ENCODE peak calls at places on chromosomes 4 and X, in eight cellular contexts. A is GM12878, I is endothelial cell of umbilical vein, R is H1, G is HepG2, Z is HCT116, X is GM23338, V is K562. N is an unnamed sample.

GRCh38 chrX:17496407-17496806 is 121.4 kb downstream of the NHS start:
- DNase-seq in A (no peak), I (no peak), R (no peak), G (no peak), Z (no peak), X (no peak), V (no peak), N (no peak)

GRCh38 chrX:47264507-47265173 is 31.8 kb downstream of the USP11 start:
- DNase-seq in A (no peak), I (peak; percentile 30), R (no peak), G (peak; percentile 38), Z (no peak), X (no peak), V (peak; percentile 11), N (no peak)

GRCh38 chr4:71065991-71066390 is 72.5 kb downstream of the DCK start:
- DNase-seq in A (no peak), I (no peak), R (no peak), G (no peak), Z (no peak), X (no peak), V (no peak), N (no peak)

GRCh38 chrX:38940547-38940946 is 139.3 kb downstream of the MID1IP1 start:
- DNase-seq in A (no peak), I (no peak), R (no peak), G (no peak), Z (no peak), X (no peak), V (no peak), N (no peak)

GRCh38 chr4:8272472-8273428 is 3.2 kb downstream of the HTRA3 start:
- DNase-seq in A (no peak), I (peak; percentile 49), R (no peak), G (no peak), Z (no peak), X (no peak), V (no peak), N (no peak)

GRCh38 chr4:88523325-88524129 is at the start of gene PYURF:
- DNase-seq in A (peak; percentile 44), I (peak; percentile 95), R (peak; percentile 95), G (peak; percentile 86), Z (peak; percentile 71), X (peak; percentile 98), V (peak; percentile 90), N (no peak)

GRCh38 chrX:109831326-109831985 is 98.4 kb upstream of the ACSL4 start:
- DNase-seq in A (no peak), I (no peak), R (no peak), G (no peak), Z (no peak), X (no peak), V (no peak), N (no peak)

GRCh38 chr4:8052160-8052691 is 106.4 kb downstream of the ABLIM2 start:
- DNase-seq in A (no peak), I (no peak), R (no peak), G (no peak), Z (no peak), X (no peak), V (no peak), N (no peak)

GRCh38 chr4:1245481-1246051 is 3.4 kb downstream of the CTBP1 start:
- DNase-seq in A (no peak), I (no peak), R (no peak), G (no peak), Z (no peak), X (no peak), V (no peak), N (no peak)

GRCh38 chr4:188484256-188484655 is 345.0 kb downstream of the TRIML1 start:
- DNase-seq in A (no peak), I (no peak), R (no peak), G (no peak), Z (no peak), X (no peak), V (no peak), N (no peak)

GRCh38 chr4:48490680-48491513 is 845 bp downstream of the ZAR1 start:
- DNase-seq in A (no peak), I (no peak), R (peak; percentile 74), G (no peak), Z (no peak), X (peak; percentile 73), V (no peak), N (no peak)
- TF ChIP-seq EZH2 in A (no peak), I (peak; percentile 60), R (peak; percentile 74), G (no peak), Z (no peak), X (no peak), V (no peak), N (no peak)

DNA sequence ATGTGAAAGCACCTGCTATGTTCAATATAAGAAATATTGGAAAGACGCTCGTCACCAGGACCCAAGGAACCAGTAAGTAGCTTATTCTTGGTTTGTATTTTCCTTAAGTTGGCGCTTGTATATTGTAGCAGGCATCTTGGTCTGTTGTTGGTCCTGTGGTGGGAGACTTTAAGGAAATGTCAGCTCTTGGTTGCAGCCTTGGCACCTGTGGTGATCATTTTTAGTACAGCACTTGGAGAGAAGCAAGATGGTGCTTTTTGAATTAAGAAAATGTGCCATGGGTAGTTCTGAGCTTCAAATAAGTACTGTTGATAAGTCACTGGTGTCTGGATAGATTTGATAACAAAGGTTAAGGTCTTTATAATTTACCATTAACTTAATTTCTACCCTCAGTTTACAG is 1.1 kb downstream of the RPS3A start:
- DNase-seq in A (no peak), I (peak; percentile 31), R (no peak), G (no peak), Z (no peak), X (no peak), V (no peak), N (no peak)
- TF ChIP-seq POLR2AphosphoS5 in A (no peak), I (no peak), R (no peak), G (no peak), Z (no peak), X (no peak), V (no peak), N (no peak)

DNA sequence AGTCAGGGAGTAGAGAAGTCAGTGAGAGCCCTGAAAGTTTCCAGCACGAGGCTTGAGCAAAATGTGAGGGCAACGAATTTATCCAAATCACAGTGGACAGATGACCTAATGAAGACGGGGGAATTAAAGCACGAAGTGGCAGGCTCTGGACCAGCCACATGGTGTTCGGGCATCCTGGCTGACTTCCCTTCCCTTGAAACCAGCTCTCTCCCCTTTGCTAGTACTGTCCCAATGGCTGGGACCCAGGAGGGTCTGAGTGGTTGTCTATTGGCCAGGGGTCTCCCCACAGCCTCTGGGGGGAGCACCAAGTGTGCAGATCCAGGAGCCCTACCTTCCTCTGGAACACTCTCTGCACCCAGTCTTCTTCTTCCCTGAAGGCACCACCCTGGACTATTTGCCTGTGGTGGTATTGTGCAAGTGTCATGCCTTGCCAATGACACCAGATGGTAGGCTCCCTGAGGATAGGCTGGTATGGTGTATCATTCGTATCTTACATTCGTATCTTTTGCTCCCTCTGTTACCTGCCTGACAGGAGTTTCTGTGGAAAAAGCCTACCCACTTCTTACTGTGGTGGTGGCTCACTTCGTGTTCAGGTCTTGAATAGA is 2.1 kb downstream of the APLN start:
- DNase-seq in A (no peak), I (no peak), R (no peak), G (no peak), Z (no peak), X (no peak), V (no peak), N (no peak)
- TF ChIP-seq EZH2 in A (no peak), I (no peak), R (no peak), G (no peak), Z (no peak), X (no peak), V (no peak), N (no peak)

GRCh38 chr4:92305148-92305877 is 1.5 kb downstream of the GRID2 start:
- DNase-seq in A (no peak), I (peak; percentile 67), R (peak; percentile 93), G (no peak), Z (peak; percentile 22), X (peak; percentile 95), V (no peak), N (no peak)
- TF ChIP-seq POLR2AphosphoS5 in A (no peak), I (no peak), R (peak; percentile 52), G (no peak), Z (no peak), X (peak; percentile 98), V (no peak), N (peak; percentile 30)

DNA sequence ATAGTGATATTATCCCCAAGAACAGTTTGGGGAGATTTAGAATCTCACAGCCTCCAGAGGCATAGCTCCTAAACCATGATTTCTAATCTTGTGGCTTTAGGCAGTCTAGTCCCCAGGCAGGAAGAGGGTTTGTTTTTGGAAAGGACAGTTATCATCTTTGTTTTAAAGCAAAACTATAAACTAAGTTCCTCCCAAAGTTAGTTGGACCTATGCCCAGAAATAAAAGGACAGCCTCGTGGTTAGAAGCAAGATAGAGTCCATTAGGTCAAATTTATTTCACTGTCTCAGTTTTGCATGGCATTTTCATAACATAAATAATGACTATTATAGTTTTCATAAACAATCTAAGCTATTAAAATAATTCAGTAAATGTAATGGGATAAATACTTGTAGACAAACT is 120.5 kb downstream of the MAGEC2 start:
- DNase-seq in A (no peak), I (no peak), R (no peak), G (no peak), Z (no peak), X (no peak), V (no peak), N (no peak)
- TF ChIP-seq EZH2 in A (no peak), I (no peak), R (no peak), G (no peak), Z (no peak), X (no peak), V (no peak), N (no peak)

DNA sequence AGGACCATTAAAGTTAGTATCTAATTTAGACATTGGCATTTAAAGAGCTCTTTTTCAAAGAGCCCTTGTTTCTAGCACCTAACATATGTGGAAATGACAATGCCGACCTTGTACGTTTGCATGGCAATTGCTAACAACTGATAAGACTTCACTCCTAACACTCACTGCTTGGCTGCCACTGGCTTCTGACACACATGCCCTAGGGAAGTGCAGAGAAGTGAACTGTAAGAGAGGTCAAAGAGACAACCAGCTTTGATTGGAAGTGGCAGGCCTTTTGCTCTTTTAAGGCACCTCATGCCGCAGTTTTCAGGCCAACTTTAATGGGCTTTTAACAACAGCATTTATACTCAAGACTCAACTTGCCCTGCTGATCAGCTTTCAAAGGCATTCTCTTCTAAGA is 158.4 kb downstream of the RAB28 start:
- DNase-seq in A (no peak), I (no peak), R (no peak), G (peak; percentile 56), Z (no peak), X (peak; percentile 1), V (no peak), N (no peak)
- TF ChIP-seq POLR2AphosphoS5 in A (no peak), I (no peak), R (no peak), G (no peak), Z (no peak), X (no peak), V (no peak), N (no peak)

N was measured in SK-N-MC.